ENCODE peak calls at places on chromosomes 3 and 15, in eight cellular contexts. H, Z, G, M, X, K, P and R are unnamed samples.

GRCh38 chr15:29765898-29766537 is 56.2 kb downstream of the TJP1 start:
- DNase-seq in H (no peak), Z (no peak), G (no peak), M (no peak), X (no peak), K (no peak), P (no peak), R (no peak)

GRCh38 chr3:106566277-106566676 is 697.5 kb upstream of the CBLB start:
- DNase-seq in H (no peak), Z (peak; percentile 20), G (no peak), M (no peak), X (no peak), K (no peak), P (no peak), R (no peak)

GRCh38 chr3:79957066-79957465 is 189.3 kb upstream of the ROBO1 start:
- DNase-seq in H (no peak), Z (no peak), G (no peak), M (no peak), X (no peak), K (no peak), P (no peak), R (no peak)

GRCh38 chr15:101374326-101374725 is 79.3 kb upstream of the SNRPA1 start:
- DNase-seq in H (no peak), Z (no peak), G (no peak), M (no peak), X (no peak), K (no peak), P (no peak), R (no peak)

GRCh38 chr3:48409291-48410201 is 20.3 kb downstream of the PLXNB1 start:
- DNase-seq in H (no peak), Z (no peak), G (no peak), M (no peak), X (no peak), K (no peak), P (no peak), R (no peak)

GRCh38 chr15:66136948-66137347 is 116.6 kb downstream of the MEGF11 start:
- DNase-seq in H (no peak), Z (no peak), G (no peak), M (no peak), X (no peak), K (no peak), P (no peak), R (no peak)

GRCh38 chr15:72342385-72342784 is 22.4 kb upstream of the CELF6 start:
- DNase-seq in H (no peak), Z (peak; percentile 86), G (peak; percentile 16), M (no peak), X (no peak), K (no peak), P (peak; percentile 15), R (peak; percentile 91)

GRCh38 chr3:58581328-58582091 is 4.3 kb upstream of the FAM107A start:
- DNase-seq in H (no peak), Z (peak; percentile 43), G (no peak), M (no peak), X (no peak), K (no peak), P (no peak), R (peak; percentile 70)

GRCh38 chr15:81378438-81378837 is 4.4 kb upstream of the TMC3 start:
- DNase-seq in H (no peak), Z (no peak), G (no peak), M (no peak), X (no peak), K (no peak), P (no peak), R (no peak)

GRCh38 chr3:128870327-128870726 is 9.1 kb upstream of the ACAD9 start:
- DNase-seq in H (no peak), Z (no peak), G (no peak), M (no peak), X (no peak), K (no peak), P (no peak), R (no peak)